ENCODE peak calls at places on chromosome 11, in four cellular contexts. G is HCT116; K is CD4-positive, alpha-beta memory T cell; J is Karpas-422. O is an unnamed sample.

GRCh38 chr11:87030458-87031054 is 7.2 kb upstream of the TMEM135 start:
- DNase-seq in G (no peak), J (no peak), K (no peak), O (no peak)

GRCh38 chr11:103700605-103701004 is 335.8 kb upstream of the DDI1 start:
- DNase-seq in K (no peak), G (no peak), J (no peak), O (no peak)

GRCh38 chr11:60235318-60235717 is 7.6 kb downstream of the MS4A4E start:
- DNase-seq in K (no peak), G (no peak), J (no peak), O (no peak)

GRCh38 chr11:563812-564578 is 3.2 kb downstream of the RASSF7 start:
- DNase-seq in J (no peak), K (no peak), G (no peak), O (no peak)

GRCh38 chr11:131609317-131609716 is 238.9 kb downstream of the NTM start:
- DNase-seq in G (no peak), J (no peak), K (no peak), O (no peak)

GRCh38 chr11:119567667-119568582 is 145.0 kb upstream of the THY1 start:
- DNase-seq in J (peak), G (no peak), K (no peak), O (no peak)

GRCh38 chr11:65962136-65962564 is 616 bp downstream of the SART1 start:
- DNase-seq in J (no peak), G (no peak), K (no peak), O (no peak)

GRCh38 chr11:7576671-7577225 is 62.9 kb downstream of the PPFIBP2 start:
- DNase-seq in G (no peak), K (no peak), J (no peak), O (no peak)

GRCh38 chr11:47617417-47617809 is 23.2 kb upstream of the C1QTNF4 start:
- DNase-seq in G (no peak), J (no peak), K (no peak), O (no peak)

GRCh38 chr11:79940976-79941735 is 500.3 kb upstream of the TENM4 start:
- DNase-seq in G (no peak), J (no peak), K (no peak), O (no peak)

GRCh38 chr11:112724194-112724790 is 236.9 kb upstream of the NCAM1 start:
- DNase-seq in J (no peak), G (no peak), K (no peak), O (no peak)

GRCh38 chr11:62546937-62547625 is 475 bp upstream of the AHNAK start:
- DNase-seq in J (no peak), K (no peak), G (no peak), O (no peak)

GRCh38 chr11:74019860-74020259 is 11.0 kb upstream of the UCP3 start:
- DNase-seq in K (no peak), J (no peak), G (no peak), O (no peak)

GRCh38 chr11:66331542-66332370 is 4.5 kb downstream of the RIN1 start:
- DNase-seq in G (no peak), J (no peak), K (no peak), O (no peak)

GRCh38 chr11:118202599-118203422 is 22.0 kb downstream of the JAML start:
- DNase-seq in J (no peak), K (peak), G (no peak), O (no peak)

GRCh38 chr11:92257536-92257935 is 32.9 kb downstream of the FAT3 start:
- DNase-seq in K (no peak), G (no peak), J (no peak), O (no peak)

GRCh38 chr11:82996966-82997606 is 74.6 kb downstream of the RAB30 start:
- DNase-seq in G (no peak), K (no peak), J (no peak), O (no peak)

GRCh38 chr11:70829160-70829899 is 423.0 kb downstream of the SHANK2 start:
- DNase-seq in J (no peak), G (no peak), K (no peak), O (no peak)

GRCh38 chr11:120576606-120577005 is 65.1 kb downstream of the GRIK4 start:
- DNase-seq in G (no peak), K (no peak), J (no peak), O (no peak)

GRCh38 chr11:42410251-42410956 is 901.4 kb upstream of the API5 start:
- DNase-seq in K (no peak), J (peak), G (no peak), O (no peak)

GRCh38 chr11:91859666-91860065 is 365.0 kb upstream of the FAT3 start:
- DNase-seq in J (no peak), G (no peak), K (no peak), O (no peak)

GRCh38 chr11:125448136-125448535 is 47.9 kb downstream of the FEZ1 start:
- DNase-seq in J (no peak), K (no peak), G (peak), O (no peak)

GRCh38 chr11:15793032-15793996 is 563.0 kb downstream of the SOX6 start:
- DNase-seq in K (no peak), J (no peak), G (no peak), O (no peak)

GRCh38 chr11:35066783-35067476 is 72.0 kb upstream of the CD44 start:
- DNase-seq in J (no peak), G (no peak), K (peak), O (no peak)

GRCh38 chr11:102664001-102664752 is 39.0 kb upstream of the MMP20 start:
- DNase-seq in J (peak), G (peak), K (no peak), O (no peak)

GRCh38 chr11:23226331-23226909 is 366.1 kb upstream of the CCDC179 start:
- DNase-seq in J (no peak), G (no peak), K (no peak), O (no peak)

GRCh38 chr11:70778828-70779365 is 380.6 kb downstream of the CTTN start:
- DNase-seq in K (no peak), G (no peak), J (no peak), O (no peak)

GRCh38 chr11:3949132-3949531 is 93.7 kb downstream of the STIM1 start:
- DNase-seq in G (no peak), K (peak), J (peak), O (no peak)

GRCh38 chr11:58318532-58318931 is 40.3 kb downstream of the OR5B17 start:
- DNase-seq in K (no peak), J (no peak), G (no peak), O (no peak)

GRCh38 chr11:103358251-103358650 is 249.0 kb downstream of the DYNC2H1 start:
- DNase-seq in G (no peak), J (no peak), K (no peak), O (no peak)

GRCh38 chr11:126809514-126810289 is 190.9 kb downstream of the KIRREL3 start:
- DNase-seq in J (no peak), K (no peak), G (no peak), O (no peak)

GRCh38 chr11:130979386-130979972 is 63.2 kb upstream of the SNX19 start:
- DNase-seq in J (peak), G (no peak), K (no peak), O (no peak)

GRCh38 chr11:102926517-102926916 is 29.0 kb downstream of the MMP13 start:
- DNase-seq in K (no peak), J (no peak), G (no peak), O (no peak)

GRCh38 chr11:133950874-133951483 is 5.8 kb downstream of the IGSF9B start:
- DNase-seq in K (no peak), G (no peak), J (no peak), O (no peak)

GRCh38 chr11:83816572-83817187 is 530.5 kb upstream of the CCDC90B start:
- DNase-seq in K (no peak), G (no peak), J (peak), O (no peak)

O was measured in activated B cell treated with CpG ODN at 0.5 μM for 24 hours.